ENCODE peak calls at places on chromosome 14, in four cellular contexts. R is HepG2, M is GM12878, W is K562. N is an unnamed sample.

GRCh38 chr14:89422952-89423345 is 5.9 kb upstream of the FOXN3 start:
- DNase-seq in R (no peak), M (no peak), W (no peak), N (no peak)

GRCh38 chr14:29900609-29901350 is 26.9 kb downstream of the PRKD1 start:
- DNase-seq in R (no peak), M (no peak), W (no peak), N (no peak)

GRCh38 chr14:32366256-32366655 is 37.2 kb downstream of the AKAP6 start:
- DNase-seq in R (no peak), M (no peak), W (no peak), N (peak)

GRCh38 chr14:45664668-45665356 is 411.8 kb upstream of the MIS18BP1 start:
- DNase-seq in R (no peak), M (no peak), W (no peak), N (no peak)

GRCh38 chr14:83556746-83557460 is 1973.0 kb upstream of the FLRT2 start:
- DNase-seq in R (no peak), M (no peak), W (no peak), N (no peak)

GRCh38 chr14:65850429-65851145 is 438.1 kb downstream of the FUT8 start:
- DNase-seq in R (no peak), M (no peak), W (no peak), N (peak)

GRCh38 chr14:74852922-74853530 is 22.9 kb downstream of the PROX2 start:
- DNase-seq in R (no peak), M (no peak), W (no peak), N (no peak)

GRCh38 chr14:37198273-37198598 is 499 bp downstream of the MIPOL1 start:
- DNase-seq in R (no peak), M (no peak), W (no peak), N (no peak)

GRCh38 chr14:56422703-56423213 is 156.8 kb upstream of the TMEM260 start:
- DNase-seq in R (peak), M (no peak), W (peak), N (peak)

GRCh38 chr14:69261761-69262331 is 1.9 kb downstream of the GALNT16 start:
- DNase-seq in R (peak), M (no peak), W (no peak), N (peak)

GRCh38 chr14:99015833-99016232 is 256.2 kb downstream of the BCL11B start:
- DNase-seq in R (no peak), M (no peak), W (no peak), N (no peak)

GRCh38 chr14:68626386-68626785 is 166.5 kb downstream of the ZFP36L1 start:
- DNase-seq in R (no peak), M (no peak), W (no peak), N (no peak)

GRCh38 chr14:20690848-20691640 is 2.5 kb downstream of the ANG start:
- DNase-seq in R (peak), M (peak), W (peak), N (peak)

GRCh38 chr14:35389315-35389667 is 15.3 kb downstream of the NFKBIA start:
- DNase-seq in R (no peak), M (no peak), W (no peak), N (no peak)

GRCh38 chr14:51873221-51873893 is 12.9 kb downstream of the GNG2 start:
- DNase-seq in R (no peak), M (peak), W (no peak), N (peak)

GRCh38 chr14:71289536-71289935 is 382.3 kb downstream of the PCNX1 start:
- DNase-seq in R (no peak), M (peak), W (no peak), N (no peak)

GRCh38 chr14:74867673-74868072 is 8.3 kb downstream of the PROX2 start:
- DNase-seq in R (no peak), M (no peak), W (no peak), N (peak)

GRCh38 chr14:81400202-81400678 is at the start of gene STON2:
- DNase-seq in R (no peak), M (no peak), W (peak), N (no peak)

GRCh38 chr14:88995437-88996198 is 171.2 kb downstream of the TTC8 start:
- DNase-seq in R (no peak), M (no peak), W (no peak), N (no peak)

GRCh38 chr14:31205681-31206535 is 1.7 kb downstream of the HECTD1 start:
- DNase-seq in R (peak), M (no peak), W (peak), N (peak)

DNA sequence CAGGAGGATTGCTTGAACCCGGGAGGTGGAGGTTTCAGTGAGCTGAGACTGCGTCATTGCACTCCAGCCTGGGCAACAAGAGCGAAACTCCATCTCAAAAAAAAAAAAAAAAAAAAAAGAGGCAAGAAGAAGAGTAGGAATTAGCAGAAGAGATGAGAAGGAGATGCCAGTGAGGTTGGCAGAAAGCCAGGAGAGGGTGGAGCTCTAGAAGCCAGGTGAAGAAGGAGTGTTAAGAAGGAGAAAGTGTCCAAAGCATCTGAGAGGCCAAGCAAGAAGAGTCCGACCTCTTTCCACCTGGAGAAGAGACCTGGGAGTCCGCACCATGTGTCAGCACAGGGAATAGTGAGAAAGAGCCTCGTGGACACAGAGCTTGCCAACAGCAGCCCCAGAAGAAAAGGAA is 70.3 kb downstream of the SAMD4A start:
- DNase-seq in R (no peak), M (no peak), W (no peak), N (no peak)
- TF ChIP-seq REST in R (no peak), M (no peak), W (no peak), N (no peak)

GRCh38 chr14:57729208-57730187 is 136.4 kb downstream of the SLC35F4 start:
- DNase-seq in R (no peak), M (no peak), W (no peak), N (no peak)

GRCh38 chr14:57725399-57726077 is 140.4 kb downstream of the SLC35F4 start:
- DNase-seq in R (peak), M (no peak), W (no peak), N (no peak)
- TF ChIP-seq SMC3 in R (no peak), M (no peak), W (no peak), N (no peak)

GRCh38 chr14:105019861-105020814 is 745 bp downstream of the CDCA4 start:
- DNase-seq in R (no peak), M (no peak), W (peak), N (no peak)
- TF ChIP-seq GABPA in R (no peak), M (no peak), W (no peak), N (no peak)

DNA sequence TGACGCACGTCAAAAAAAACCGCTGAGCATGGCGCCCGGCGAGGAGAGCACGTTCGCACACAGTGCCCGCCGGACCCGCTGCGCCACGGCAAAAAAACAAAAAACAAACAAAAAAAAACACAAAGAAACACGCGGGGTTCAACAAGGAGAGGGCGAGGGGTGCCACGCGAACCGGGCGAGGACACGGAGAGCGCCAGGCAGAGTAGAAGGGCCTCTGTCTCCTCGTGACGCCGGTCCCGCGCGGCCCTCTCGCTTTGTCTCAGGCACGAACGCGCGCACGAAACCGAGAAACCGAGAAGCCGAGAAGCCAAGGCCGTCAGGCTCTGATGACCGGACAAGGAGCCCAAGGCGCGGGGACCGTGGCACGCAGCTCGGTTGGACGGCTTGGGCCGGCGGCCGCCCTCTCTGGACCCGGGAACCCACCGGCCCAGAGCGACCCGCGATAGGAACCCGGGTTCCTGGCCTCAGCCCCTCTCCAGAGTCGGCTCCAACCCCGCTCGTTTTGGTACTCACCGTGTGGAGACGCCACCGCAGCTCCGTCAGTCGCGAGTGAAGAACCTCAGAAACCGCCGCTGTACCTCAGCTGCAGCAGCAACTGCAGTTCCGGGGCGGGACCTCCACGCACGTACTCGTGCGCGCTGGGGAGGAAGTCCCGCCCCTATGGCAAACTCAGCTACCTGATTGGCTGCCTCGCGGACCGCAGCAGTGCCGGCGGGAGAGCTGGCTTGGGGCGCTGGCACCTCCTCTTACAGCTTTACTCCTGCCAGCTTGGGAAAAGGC is at the start of the genes DDX24 and IFI27L1:
- DNase-seq in R (peak), M (peak), W (peak), N (peak)
- TF ChIP-seq REST in R (no peak), M (no peak), W (no peak), N (no peak)

GRCh38 chr14:72583316-72584272 is 310.3 kb downstream of the DPF3 start:
- DNase-seq in R (no peak), M (no peak), W (no peak), N (no peak)

GRCh38 chr14:72578514-72578913 is 315.4 kb downstream of the DPF3 start:
- DNase-seq in R (no peak), M (no peak), W (no peak), N (no peak)

GRCh38 chr14:72577521-72577920 is 316.4 kb downstream of the DPF3 start:
- DNase-seq in R (no peak), M (no peak), W (no peak), N (no peak)

GRCh38 chr14:72588521-72588920 is 305.4 kb downstream of the DPF3 start:
- DNase-seq in R (no peak), M (peak), W (no peak), N (no peak)

GRCh38 chr14:72582582-72582981 is 311.3 kb downstream of the DPF3 start:
- DNase-seq in R (no peak), M (no peak), W (no peak), N (no peak)
- TF ChIP-seq SMC3 in R (no peak), M (no peak), W (no peak), N (no peak)

GRCh38 chr14:101351146-101351545 is 210.1 kb upstream of the DIO3 start:
- DNase-seq in R (no peak), M (no peak), W (no peak), N (no peak)
- TF ChIP-seq GABPA in R (no peak), M (no peak), W (no peak), N (no peak)

GRCh38 chr14:77026930-77027537 is 1.5 kb downstream of the IRF2BPL start:
- DNase-seq in R (no peak), M (no peak), W (peak), N (peak)

GRCh38 chr14:77025744-77026165 is 2.8 kb downstream of the IRF2BPL start:
- DNase-seq in R (no peak), M (no peak), W (no peak), N (peak)

GRCh38 chr14:77024171-77024627 is 4.3 kb downstream of the IRF2BPL start:
- DNase-seq in R (peak), M (no peak), W (peak), N (no peak)

GRCh38 chr14:77027538-77028383 is 747 bp downstream of the IRF2BPL start:
- DNase-seq in R (no peak), M (no peak), W (peak), N (peak)

GRCh38 chr14:77026166-77026929 is 2.2 kb downstream of the IRF2BPL start:
- DNase-seq in R (no peak), M (no peak), W (no peak), N (peak)
- TF ChIP-seq REST in R (no peak), M (no peak), W (no peak), N (no peak)

GRCh38 chr14:95495093-95495492 is 21.4 kb downstream of the SYNE3 start:
- DNase-seq in R (no peak), M (no peak), W (no peak), N (no peak)

GRCh38 chr14:95493976-95494375 is 22.5 kb downstream of the SYNE3 start:
- DNase-seq in R (no peak), M (no peak), W (no peak), N (no peak)

GRCh38 chr14:95491936-95492608 is 24.4 kb downstream of the SYNE3 start:
- DNase-seq in R (no peak), M (no peak), W (no peak), N (no peak)

GRCh38 chr14:95494456-95494855 is 22.0 kb downstream of the SYNE3 start:
- DNase-seq in R (no peak), M (no peak), W (no peak), N (no peak)

DNA sequence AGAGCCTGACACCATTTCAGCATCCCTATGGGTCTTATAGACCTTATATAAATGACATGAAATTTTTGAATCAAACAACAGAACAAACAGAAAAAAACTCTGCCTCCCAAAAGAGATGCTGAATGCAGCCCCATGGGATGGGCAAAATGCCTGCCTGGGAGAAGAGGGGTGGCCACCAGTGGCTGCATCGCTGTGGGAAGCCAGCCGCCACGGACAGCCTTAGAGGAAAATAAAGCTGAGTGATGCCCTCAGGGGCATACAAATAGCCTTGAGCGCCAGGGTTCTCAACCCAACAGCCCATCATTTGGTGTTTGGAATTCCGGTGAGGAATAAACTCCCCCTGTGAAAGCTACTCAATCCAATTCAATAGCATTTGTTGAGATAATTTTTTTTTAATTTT is 22.9 kb downstream of the SYNE3 start:
- DNase-seq in R (no peak), M (no peak), W (no peak), N (no peak)
- TF ChIP-seq SMC3 in R (no peak), M (no peak), W (no peak), N (no peak)

GRCh38 chr14:24858052-24858451 is 191.9 kb downstream of the STXBP6 start:
- DNase-seq in R (no peak), M (no peak), W (no peak), N (no peak)
- TF ChIP-seq GABPA in R (no peak), M (no peak), W (no peak), N (no peak)